ENCODE peak calls at places on chromosomes 13 and 19, in seven cellular contexts. I is endothelial cell of umbilical vein, W is left lung, L is colonic mucosa, E is lower lobe of right lung, N is stomach, D is GM23338. T is an unnamed sample.

GRCh38 chr19:49710372-49710951 is 19.5 kb downstream of the CPT1C start:
- DNase-seq in D (no peak), W (no peak), I (no peak), L (no peak), E (no peak), N (no peak), T (no peak)

GRCh38 chr19:4319067-4319718 is 14.8 kb downstream of the FSD1 start:
- DNase-seq in L (no peak), D (no peak), E (no peak), I (no peak), N (no peak), W (no peak), T (no peak)

GRCh38 chr13:71591380-71591779 is 275.6 kb downstream of the DACH1 start:
- DNase-seq in E (no peak), D (no peak), I (no peak), W (no peak), N (no peak), L (no peak), T (no peak)

GRCh38 chr13:113742445-113743120 is 16.4 kb upstream of the TMEM255B start:
- DNase-seq in I (no peak), L (no peak), D (no peak), W (peak; percentile 69), N (no peak), E (peak; percentile 38), T (no peak)

GRCh38 chr13:50116430-50116973 is 101.3 kb downstream of the KCNRG start:
- DNase-seq in E (no peak), I (peak; percentile 88), D (no peak), L (no peak), N (no peak), W (no peak), T (peak; percentile 71)

GRCh38 chr13:41675306-41675705 is 218.0 kb downstream of the RGCC start:
- DNase-seq in L (no peak), W (no peak), E (no peak), N (no peak), I (peak; percentile 41), D (no peak), T (no peak)

GRCh38 chr13:52830946-52831345 is 17.5 kb downstream of the PCDH8 start:
- DNase-seq in E (no peak), N (no peak), W (no peak), I (no peak), L (no peak), D (no peak), T (no peak)

GRCh38 chr19:6443986-6444385 is 10.4 kb upstream of the SLC25A41 start:
- DNase-seq in L (no peak), D (no peak), E (no peak), I (no peak), N (no peak), W (no peak), T (no peak)

GRCh38 chr19:47768604-47769003 is 9.9 kb upstream of the SELENOW start:
- DNase-seq in N (no peak), W (no peak), L (no peak), D (no peak), I (no peak), E (no peak), T (no peak)

GRCh38 chr13:31756346-31756745 is 17.0 kb downstream of the RXFP2 start:
- DNase-seq in I (no peak), N (no peak), D (no peak), W (no peak), E (no peak), L (no peak), T (no peak)

GRCh38 chr19:55667006-55667381 is 8.0 kb upstream of the EPN1 start:
- DNase-seq in W (peak; percentile 35), D (no peak), I (no peak), L (no peak), E (no peak), N (no peak), T (no peak)

GRCh38 chr19:35038623-35039512 is 2.7 kb upstream of the HPN start:
- DNase-seq in L (no peak), E (no peak), N (no peak), W (no peak), I (no peak), D (no peak), T (no peak)

GRCh38 chr13:30698023-30698422 is 37.3 kb upstream of the ALOX5AP start:
- DNase-seq in D (no peak), E (no peak), L (no peak), N (no peak), I (no peak), W (no peak), T (no peak)

GRCh38 chr19:54905908-54906511 is at the start of gene NCR1:
- DNase-seq in N (no peak), E (no peak), W (no peak), D (peak; percentile 27), L (no peak), I (peak; percentile 37), T (no peak)

GRCh38 chr13:77470986-77471385 is 64.5 kb upstream of the SCEL start:
- DNase-seq in W (no peak), N (no peak), I (no peak), L (no peak), E (no peak), D (no peak), T (no peak)

GRCh38 chr13:111664696-111665095 is 344.3 kb downstream of the TEX29 start:
- DNase-seq in N (no peak), W (no peak), D (no peak), L (no peak), E (no peak), I (no peak), T (no peak)

GRCh38 chr13:45063261-45063870 is 56.9 kb upstream of the GTF2F2 start:
- DNase-seq in I (no peak), N (no peak), D (no peak), L (no peak), W (no peak), E (no peak), T (peak; percentile 37)

GRCh38 chr13:45773236-45773635 is 71.1 kb downstream of the CBY2 start:
- DNase-seq in I (no peak), W (no peak), N (no peak), D (no peak), E (no peak), L (no peak), T (no peak)

GRCh38 chr13:51148223-51148951 is 37.3 kb upstream of the C13orf42 start:
- DNase-seq in D (peak; percentile 78), L (no peak), E (no peak), I (peak; percentile 66), N (no peak), W (no peak), T (peak; percentile 97)

GRCh38 chr13:57636811-57637210 is 5.3 kb downstream of the PCDH17 start:
- DNase-seq in I (no peak), L (no peak), D (no peak), W (no peak), N (no peak), E (no peak), T (no peak)

GRCh38 chr13:43760257-43760656 is 26.5 kb downstream of the ENOX1 start:
- DNase-seq in E (no peak), N (no peak), L (no peak), W (no peak), I (no peak), D (no peak), T (no peak)

GRCh38 chr19:29806098-29806866 is 5.5 kb upstream of the CCNE1 start:
- DNase-seq in L (peak; percentile 31), E (peak; percentile 42), W (no peak), N (no peak), D (peak; percentile 58), I (no peak), T (peak; percentile 26)

GRCh38 chr19:1445932-1446712 is 3.8 kb upstream of the APC2 start:
- DNase-seq in L (no peak), N (no peak), D (peak; percentile 75), E (no peak), I (no peak), W (peak; percentile 79), T (peak; percentile 75)

GRCh38 chr19:51697169-51697776 is 4.1 kb downstream of the SPACA6 start:
- DNase-seq in N (peak; percentile 22), E (no peak), I (no peak), D (no peak), W (no peak), L (no peak), T (no peak)

GRCh38 chr13:20716951-20717350 is 13.5 kb downstream of the IL17D start:
- DNase-seq in D (peak; percentile 37), N (no peak), E (no peak), I (no peak), W (no peak), L (no peak), T (no peak)

GRCh38 chr19:11321206-11322126 is 18.0 kb downstream of the RAB3D start:
- DNase-seq in L (no peak), I (no peak), E (no peak), W (peak; percentile 54), D (peak; percentile 48), N (no peak), T (no peak)
- H3K4me1 ChIP-seq in L (no peaks in the 10 kb centered on the region), I (peaks cover 7% of the 10 kb centered on the region), E (peaks cover 49% of the 10 kb centered on the region), W (peaks cover 26% of the 10 kb centered on the region), D (no peaks in the 10 kb centered on the region), N (peaks cover 42% of the 10 kb centered on the region), T (peaks cover 27% of the 10 kb centered on the region)

DNA sequence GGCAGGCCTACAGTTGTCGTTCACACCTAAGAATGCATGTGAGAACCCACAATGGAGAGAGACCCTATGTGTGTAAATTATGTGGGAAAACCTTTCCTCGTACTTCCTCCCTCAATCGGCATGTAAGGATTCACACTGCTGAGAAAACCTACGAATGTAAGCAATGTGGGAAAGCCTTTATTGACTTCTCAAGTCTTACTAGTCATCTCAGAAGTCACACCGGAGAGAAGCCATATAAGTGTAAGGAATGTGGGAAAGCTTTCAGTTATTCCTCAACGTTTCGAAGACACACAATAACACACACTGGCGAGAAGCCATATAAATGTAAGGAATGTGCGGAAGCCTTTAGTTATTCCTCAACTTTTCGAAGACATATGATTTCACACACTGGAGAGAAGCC is 11.3 kb downstream of the ZNF555 start:
- DNase-seq in L (no peak), I (no peak), W (no peak), E (no peak), N (no peak), D (peak; percentile 34), T (no peak)
- H3K4me3 ChIP-seq in L (no peak overlapping the region), I (no peak overlapping the region), W (no peak overlapping the region), E (no peak overlapping the region), N (no peak overlapping the region), D (peak overlapping the region; percentile 15), T (no peak overlapping the region)

GRCh38 chr19:18390075-18390909 is 4.3 kb downstream of the GDF15 start:
- DNase-seq in I (no peak), N (no peak), W (no peak), D (no peak), L (no peak), E (no peak), T (no peak)

GRCh38 chr19:18388328-18389094 is 2.6 kb downstream of the GDF15 start:
- DNase-seq in E (peak; percentile 91), I (peak; percentile 73), L (peak; percentile 88), W (peak; percentile 97), N (peak; percentile 88), D (peak; percentile 85), T (peak; percentile 84)

GRCh38 chr19:18389095-18389735 is 3.3 kb downstream of the GDF15 start:
- DNase-seq in W (no peak), E (no peak), D (no peak), L (no peak), N (no peak), I (no peak), T (no peak)

GRCh38 chr19:18391509-18392075 is 5.6 kb downstream of the GDF15 start:
- DNase-seq in E (no peak), D (no peak), I (no peak), W (no peak), N (no peak), L (no peak), T (no peak)

GRCh38 chr19:18389736-18390074 is 3.7 kb downstream of the GDF15 start:
- DNase-seq in W (no peak), L (no peak), E (no peak), N (no peak), D (no peak), I (no peak), T (no peak)
- H3K27me3 ChIP-seq in W (no peaks in the 10 kb centered on the region), L (no peaks in the 10 kb centered on the region), E (no peaks in the 10 kb centered on the region), N (no peaks in the 10 kb centered on the region), D (peaks cover 21% of the 10 kb centered on the region), I (no peaks in the 10 kb centered on the region), T (no peaks in the 10 kb centered on the region)

GRCh38 chr13:95262837-95263381 is 38.3 kb downstream of the ABCC4 start:
- DNase-seq in N (no peak), L (no peak), E (no peak), W (no peak), I (no peak), D (no peak), T (no peak)
- H3K4me1 ChIP-seq in N (peaks cover 7% of the 10 kb centered on the region), L (no peaks in the 10 kb centered on the region), E (peaks cover 3% of the 10 kb centered on the region), W (no peaks in the 10 kb centered on the region), I (peaks cover 18% of the 10 kb centered on the region), D (no peaks in the 10 kb centered on the region), T (peaks cover 9% of the 10 kb centered on the region)

T was measured in A673.